ENCODE peak calls at places on chromosomes 3 and 15, in nine cellular contexts. One of them, this sample, is unnamed.

GRCh38 chr3:169668957-169669681 is 5.6 kb upstream of the MECOM start:
- DNase-seq in HCT116: peak
- DNase-seq in SHP77: peak
- DNase-seq in EL: peak
- DNase-seq in activated T-cell treated with anti-CD3 and anti-CD28 coated beads for 1 hour: no peak
- DNase-seq in LNCaP clone FGC: no peak
- DNase-seq in H7: peak
- DNase-seq in NCI-H2029: peak
- DNase-seq in stomach: peak
- DNase-seq in this sample: peak

GRCh38 chr3:188323067-188323842 is 169.3 kb downstream of the LPP start:
- DNase-seq in EL: no peak
- DNase-seq in NCI-H2029: no peak
- DNase-seq in LNCaP clone FGC: no peak
- DNase-seq in SHP77: no peak
- DNase-seq in H7: no peak
- DNase-seq in stomach: no peak
- DNase-seq in HCT116: no peak
- DNase-seq in activated T-cell treated with anti-CD3 and anti-CD28 coated beads for 1 hour: no peak
- DNase-seq in this sample: no peak

GRCh38 chr3:36132214-36132613 is 248.1 kb upstream of the STAC start:
- DNase-seq in EL: no peak
- DNase-seq in stomach: no peak
- DNase-seq in SHP77: no peak
- DNase-seq in HCT116: no peak
- DNase-seq in LNCaP clone FGC: no peak
- DNase-seq in NCI-H2029: no peak
- DNase-seq in H7: no peak
- DNase-seq in activated T-cell treated with anti-CD3 and anti-CD28 coated beads for 1 hour: no peak
- DNase-seq in this sample: no peak

GRCh38 chr15:96327155-96327741 is 3.3 kb upstream of the NR2F2 start:
- DNase-seq in H7: peak
- DNase-seq in EL: peak
- DNase-seq in NCI-H2029: no peak
- DNase-seq in stomach: no peak
- DNase-seq in SHP77: peak
- DNase-seq in HCT116: peak
- DNase-seq in activated T-cell treated with anti-CD3 and anti-CD28 coated beads for 1 hour: no peak
- DNase-seq in LNCaP clone FGC: peak
- DNase-seq in this sample: peak

GRCh38 chr15:91704343-91704742 is 149.2 kb upstream of the SLCO3A1 start:
- DNase-seq in SHP77: no peak
- DNase-seq in HCT116: no peak
- DNase-seq in stomach: peak
- DNase-seq in NCI-H2029: no peak
- DNase-seq in H7: no peak
- DNase-seq in EL: no peak
- DNase-seq in LNCaP clone FGC: no peak
- DNase-seq in activated T-cell treated with anti-CD3 and anti-CD28 coated beads for 1 hour: no peak
- DNase-seq in this sample: no peak

GRCh38 chr3:48919215-48920138 is 835 bp downstream of the ARIH2 start:
- DNase-seq in EL: peak
- DNase-seq in HCT116: peak
- DNase-seq in LNCaP clone FGC: no peak
- DNase-seq in activated T-cell treated with anti-CD3 and anti-CD28 coated beads for 1 hour: peak
- DNase-seq in SHP77: no peak
- DNase-seq in stomach: peak
- DNase-seq in H7: peak
- DNase-seq in NCI-H2029: peak
- DNase-seq in this sample: peak

GRCh38 chr3:160822931-160823330 is 66.9 kb downstream of the PPM1L start:
- DNase-seq in EL: no peak
- DNase-seq in stomach: no peak
- DNase-seq in LNCaP clone FGC: no peak
- DNase-seq in SHP77: no peak
- DNase-seq in H7: no peak
- DNase-seq in HCT116: no peak
- DNase-seq in activated T-cell treated with anti-CD3 and anti-CD28 coated beads for 1 hour: no peak
- DNase-seq in NCI-H2029: no peak
- DNase-seq in this sample: no peak

GRCh38 chr3:177445591-177445990 is 248.3 kb upstream of the TBL1XR1 start:
- DNase-seq in SHP77: no peak
- DNase-seq in activated T-cell treated with anti-CD3 and anti-CD28 coated beads for 1 hour: no peak
- DNase-seq in EL: no peak
- DNase-seq in NCI-H2029: no peak
- DNase-seq in LNCaP clone FGC: no peak
- DNase-seq in H7: no peak
- DNase-seq in HCT116: no peak
- DNase-seq in stomach: no peak
- DNase-seq in this sample: no peak

GRCh38 chr15:63489352-63489751 is 15.0 kb upstream of the USP3 start:
- DNase-seq in LNCaP clone FGC: no peak
- DNase-seq in NCI-H2029: no peak
- DNase-seq in activated T-cell treated with anti-CD3 and anti-CD28 coated beads for 1 hour: no peak
- DNase-seq in HCT116: no peak
- DNase-seq in EL: no peak
- DNase-seq in stomach: no peak
- DNase-seq in SHP77: no peak
- DNase-seq in H7: no peak
- DNase-seq in this sample: no peak

GRCh38 chr3:15794303-15794771 is 3.4 kb downstream of the ANKRD28 start:
- DNase-seq in NCI-H2029: no peak
- DNase-seq in LNCaP clone FGC: no peak
- DNase-seq in EL: peak
- DNase-seq in SHP77: no peak
- DNase-seq in stomach: no peak
- DNase-seq in H7: no peak
- DNase-seq in HCT116: no peak
- DNase-seq in activated T-cell treated with anti-CD3 and anti-CD28 coated beads for 1 hour: no peak
- DNase-seq in this sample: no peak

GRCh38 chr3:50516048-50516871 is 12.8 kb upstream of the CACNA2D2 start:
- DNase-seq in activated T-cell treated with anti-CD3 and anti-CD28 coated beads for 1 hour: no peak
- DNase-seq in HCT116: no peak
- DNase-seq in SHP77: peak
- DNase-seq in H7: peak
- DNase-seq in stomach: peak
- DNase-seq in EL: no peak
- DNase-seq in LNCaP clone FGC: no peak
- DNase-seq in NCI-H2029: no peak
- DNase-seq in this sample: peak

GRCh38 chr3:30453364-30454039 is 152.9 kb upstream of the TGFBR2 start:
- DNase-seq in SHP77: no peak
- DNase-seq in activated T-cell treated with anti-CD3 and anti-CD28 coated beads for 1 hour: no peak
- DNase-seq in LNCaP clone FGC: no peak
- DNase-seq in HCT116: no peak
- DNase-seq in stomach: no peak
- DNase-seq in NCI-H2029: no peak
- DNase-seq in H7: no peak
- DNase-seq in EL: no peak
- DNase-seq in this sample: no peak

GRCh38 chr15:51801391-51801835 is 28.0 kb upstream of the TMOD3 start:
- DNase-seq in NCI-H2029: no peak
- DNase-seq in H7: peak
- DNase-seq in HCT116: peak
- DNase-seq in EL: peak
- DNase-seq in LNCaP clone FGC: no peak
- DNase-seq in SHP77: peak
- DNase-seq in activated T-cell treated with anti-CD3 and anti-CD28 coated beads for 1 hour: no peak
- DNase-seq in stomach: no peak
- DNase-seq in this sample: peak

GRCh38 chr3:46998121-46998851 is 18.8 kb downstream of the NBEAL2 start:
- DNase-seq in activated T-cell treated with anti-CD3 and anti-CD28 coated beads for 1 hour: peak
- DNase-seq in LNCaP clone FGC: no peak
- DNase-seq in SHP77: peak
- DNase-seq in EL: peak
- DNase-seq in HCT116: peak
- DNase-seq in NCI-H2029: no peak
- DNase-seq in H7: peak
- DNase-seq in stomach: peak
- DNase-seq in this sample: peak

GRCh38 chr3:128091586-128091985 is 32.0 kb downstream of the RUVBL1 start:
- DNase-seq in SHP77: no peak
- DNase-seq in EL: no peak
- DNase-seq in LNCaP clone FGC: no peak
- DNase-seq in HCT116: no peak
- DNase-seq in NCI-H2029: no peak
- DNase-seq in H7: no peak
- DNase-seq in activated T-cell treated with anti-CD3 and anti-CD28 coated beads for 1 hour: no peak
- DNase-seq in stomach: no peak
- DNase-seq in this sample: no peak

GRCh38 chr3:173502983-173503568 is 105.5 kb downstream of the NLGN1 start:
- DNase-seq in H7: no peak
- DNase-seq in LNCaP clone FGC: no peak
- DNase-seq in NCI-H2029: no peak
- DNase-seq in EL: peak
- DNase-seq in HCT116: no peak
- DNase-seq in activated T-cell treated with anti-CD3 and anti-CD28 coated beads for 1 hour: no peak
- DNase-seq in stomach: no peak
- DNase-seq in SHP77: peak
- DNase-seq in this sample: no peak

GRCh38 chr3:52039846-52040245 is 16.5 kb downstream of the DUSP7 start:
- DNase-seq in HCT116: no peak
- DNase-seq in activated T-cell treated with anti-CD3 and anti-CD28 coated beads for 1 hour: no peak
- DNase-seq in NCI-H2029: peak
- DNase-seq in LNCaP clone FGC: no peak
- DNase-seq in stomach: peak
- DNase-seq in H7: no peak
- DNase-seq in EL: no peak
- DNase-seq in SHP77: peak
- DNase-seq in this sample: no peak

GRCh38 chr3:71332813-71333212 is 250.7 kb downstream of the FOXP1 start:
- DNase-seq in stomach: no peak
- DNase-seq in SHP77: no peak
- DNase-seq in EL: no peak
- DNase-seq in HCT116: no peak
- DNase-seq in NCI-H2029: no peak
- DNase-seq in activated T-cell treated with anti-CD3 and anti-CD28 coated beads for 1 hour: no peak
- DNase-seq in H7: no peak
- DNase-seq in LNCaP clone FGC: no peak
- DNase-seq in this sample: no peak

GRCh38 chr3:182303169-182303568 is 490.1 kb upstream of the ATP11B start:
- DNase-seq in NCI-H2029: peak
- DNase-seq in H7: no peak
- DNase-seq in LNCaP clone FGC: no peak
- DNase-seq in SHP77: peak
- DNase-seq in stomach: peak
- DNase-seq in HCT116: no peak
- DNase-seq in EL: no peak
- DNase-seq in activated T-cell treated with anti-CD3 and anti-CD28 coated beads for 1 hour: no peak
- DNase-seq in this sample: no peak

GRCh38 chr15:56244237-56244810 is 645 bp upstream of the RFX7 start:
- DNase-seq in NCI-H2029: no peak
- DNase-seq in HCT116: no peak
- DNase-seq in H7: peak
- DNase-seq in EL: peak
- DNase-seq in stomach: peak
- DNase-seq in SHP77: peak
- DNase-seq in activated T-cell treated with anti-CD3 and anti-CD28 coated beads for 1 hour: peak
- DNase-seq in LNCaP clone FGC: no peak
- DNase-seq in this sample: peak

GRCh38 chr3:45272828-45273470 is 46.9 kb upstream of the TMEM158 start:
- DNase-seq in stomach: no peak
- DNase-seq in SHP77: no peak
- DNase-seq in LNCaP clone FGC: peak
- DNase-seq in NCI-H2029: peak
- DNase-seq in H7: no peak
- DNase-seq in HCT116: no peak
- DNase-seq in activated T-cell treated with anti-CD3 and anti-CD28 coated beads for 1 hour: no peak
- DNase-seq in EL: no peak
- DNase-seq in this sample: no peak

GRCh38 chr15:25136119-25136518 is 181.3 kb downstream of the SNRPN start:
- DNase-seq in H7: peak
- DNase-seq in EL: peak
- DNase-seq in HCT116: no peak
- DNase-seq in NCI-H2029: no peak
- DNase-seq in stomach: no peak
- DNase-seq in activated T-cell treated with anti-CD3 and anti-CD28 coated beads for 1 hour: no peak
- DNase-seq in LNCaP clone FGC: no peak
- DNase-seq in SHP77: no peak
- DNase-seq in this sample: peak

GRCh38 chr15:57395292-57395691 is 19.0 kb downstream of the CGNL1 start:
- DNase-seq in NCI-H2029: no peak
- DNase-seq in LNCaP clone FGC: no peak
- DNase-seq in activated T-cell treated with anti-CD3 and anti-CD28 coated beads for 1 hour: no peak
- DNase-seq in stomach: no peak
- DNase-seq in EL: peak
- DNase-seq in H7: no peak
- DNase-seq in HCT116: no peak
- DNase-seq in SHP77: no peak
- DNase-seq in this sample: no peak

GRCh38 chr3:110526732-110527727 is 544.6 kb upstream of the NECTIN3 start:
- DNase-seq in H7: no peak
- DNase-seq in stomach: no peak
- DNase-seq in LNCaP clone FGC: no peak
- DNase-seq in NCI-H2029: no peak
- DNase-seq in HCT116: peak
- DNase-seq in SHP77: no peak
- DNase-seq in activated T-cell treated with anti-CD3 and anti-CD28 coated beads for 1 hour: no peak
- DNase-seq in EL: peak
- DNase-seq in this sample: no peak

GRCh38 chr3:173892547-173892946 is 495.0 kb downstream of the NLGN1 start:
- DNase-seq in HCT116: no peak
- DNase-seq in stomach: no peak
- DNase-seq in LNCaP clone FGC: no peak
- DNase-seq in NCI-H2029: no peak
- DNase-seq in EL: peak
- DNase-seq in SHP77: no peak
- DNase-seq in activated T-cell treated with anti-CD3 and anti-CD28 coated beads for 1 hour: no peak
- DNase-seq in H7: no peak
- DNase-seq in this sample: no peak

GRCh38 chr3:49616491-49616941 is 57.6 kb upstream of the APEH start:
- DNase-seq in stomach: no peak
- DNase-seq in SHP77: no peak
- DNase-seq in NCI-H2029: no peak
- DNase-seq in HCT116: no peak
- DNase-seq in EL: peak
- DNase-seq in LNCaP clone FGC: no peak
- DNase-seq in activated T-cell treated with anti-CD3 and anti-CD28 coated beads for 1 hour: no peak
- DNase-seq in H7: peak
- DNase-seq in this sample: no peak

GRCh38 chr15:89781055-89781454 is 4.9 kb downstream of the MESP2 start:
- DNase-seq in stomach: no peak
- DNase-seq in LNCaP clone FGC: no peak
- DNase-seq in HCT116: no peak
- DNase-seq in SHP77: no peak
- DNase-seq in NCI-H2029: no peak
- DNase-seq in H7: no peak
- DNase-seq in EL: no peak
- DNase-seq in activated T-cell treated with anti-CD3 and anti-CD28 coated beads for 1 hour: no peak
- DNase-seq in this sample: no peak

GRCh38 chr15:32991544-32992192 is 202.8 kb downstream of the FMN1 start:
- DNase-seq in EL: no peak
- DNase-seq in HCT116: no peak
- DNase-seq in H7: no peak
- DNase-seq in stomach: no peak
- DNase-seq in LNCaP clone FGC: no peak
- DNase-seq in SHP77: no peak
- DNase-seq in activated T-cell treated with anti-CD3 and anti-CD28 coated beads for 1 hour: no peak
- DNase-seq in NCI-H2029: no peak
- DNase-seq in this sample: no peak

GRCh38 chr15:51760805-51761204 is 9.4 kb downstream of the TMOD2 start:
- DNase-seq in HCT116: no peak
- DNase-seq in activated T-cell treated with anti-CD3 and anti-CD28 coated beads for 1 hour: no peak
- DNase-seq in SHP77: no peak
- DNase-seq in NCI-H2029: no peak
- DNase-seq in EL: no peak
- DNase-seq in stomach: no peak
- DNase-seq in LNCaP clone FGC: no peak
- DNase-seq in H7: no peak
- DNase-seq in this sample: no peak

GRCh38 chr15:52301265-52301847 is 5.8 kb upstream of the MYO5C start:
- DNase-seq in SHP77: no peak
- DNase-seq in NCI-H2029: no peak
- DNase-seq in LNCaP clone FGC: no peak
- DNase-seq in activated T-cell treated with anti-CD3 and anti-CD28 coated beads for 1 hour: no peak
- DNase-seq in HCT116: no peak
- DNase-seq in EL: no peak
- DNase-seq in H7: no peak
- DNase-seq in stomach: no peak
- DNase-seq in this sample: no peak

GRCh38 chr3:150215616-150216015 is 192.5 kb upstream of the TSC22D2 start:
- DNase-seq in SHP77: no peak
- DNase-seq in HCT116: no peak
- DNase-seq in NCI-H2029: no peak
- DNase-seq in LNCaP clone FGC: no peak
- DNase-seq in activated T-cell treated with anti-CD3 and anti-CD28 coated beads for 1 hour: no peak
- DNase-seq in stomach: no peak
- DNase-seq in EL: peak
- DNase-seq in H7: no peak
- DNase-seq in this sample: no peak